ENCODE peak calls at places on chromosome 19, in four cellular contexts. One of them, this sample, is unnamed.

GRCh38 chr19:1361601-1362384 is 21.9 kb upstream of the NDUFS7 start:
- DNase-seq in CD8-positive, alpha-beta T cell: no peak
- DNase-seq in nucleus accumbens: no peak
- DNase-seq in caudate nucleus: no peak
- DNase-seq in this sample: no peak

GRCh38 chr19:36030264-36031148 is 2.2 kb downstream of the CLIP3 start:
- DNase-seq in caudate nucleus: no peak
- DNase-seq in CD8-positive, alpha-beta T cell: no peak
- DNase-seq in nucleus accumbens: no peak
- DNase-seq in this sample: no peak

GRCh38 chr19:32200312-32201038 is 144.9 kb upstream of the ZNF507 start:
- DNase-seq in CD8-positive, alpha-beta T cell: no peak
- DNase-seq in nucleus accumbens: no peak
- DNase-seq in caudate nucleus: peak
- DNase-seq in this sample: no peak

GRCh38 chr19:48614436-48615144 is at the start of gene FAM83E:
- DNase-seq in caudate nucleus: no peak
- DNase-seq in nucleus accumbens: no peak
- DNase-seq in CD8-positive, alpha-beta T cell: no peak
- DNase-seq in this sample: no peak

GRCh38 chr19:39083983-39084731 is at the start of gene ACP7:
- DNase-seq in nucleus accumbens: no peak
- DNase-seq in caudate nucleus: peak
- DNase-seq in CD8-positive, alpha-beta T cell: no peak
- DNase-seq in this sample: no peak

GRCh38 chr19:41327499-41328156 is 17.7 kb downstream of the CCDC97 start:
- DNase-seq in nucleus accumbens: no peak
- DNase-seq in CD8-positive, alpha-beta T cell: peak
- DNase-seq in caudate nucleus: peak
- DNase-seq in this sample: no peak

GRCh38 chr19:57269515-57270250 is 10.6 kb upstream of the ZNF460 start:
- DNase-seq in caudate nucleus: no peak
- DNase-seq in CD8-positive, alpha-beta T cell: no peak
- DNase-seq in nucleus accumbens: no peak
- DNase-seq in this sample: no peak

GRCh38 chr19:8209111-8209964 is at the start of gene CERS4:
- DNase-seq in nucleus accumbens: peak
- DNase-seq in caudate nucleus: peak
- DNase-seq in CD8-positive, alpha-beta T cell: peak
- DNase-seq in this sample: peak

GRCh38 chr19:16896098-16896912 is 7.5 kb downstream of the F2RL3 start:
- DNase-seq in nucleus accumbens: no peak
- DNase-seq in CD8-positive, alpha-beta T cell: no peak
- DNase-seq in caudate nucleus: no peak
- DNase-seq in this sample: no peak

GRCh38 chr19:6551607-6552450 is 21.0 kb downstream of the TNFSF9 start:
- DNase-seq in caudate nucleus: no peak
- DNase-seq in nucleus accumbens: no peak
- DNase-seq in CD8-positive, alpha-beta T cell: peak
- DNase-seq in this sample: no peak

GRCh38 chr19:13999085-13999484 is 7.0 kb downstream of the RFX1 start:
- DNase-seq in nucleus accumbens: no peak
- DNase-seq in caudate nucleus: no peak
- DNase-seq in CD8-positive, alpha-beta T cell: no peak
- DNase-seq in this sample: no peak

GRCh38 chr19:4130635-4131438 is 6.9 kb upstream of the MAP2K2 start:
- DNase-seq in caudate nucleus: no peak
- DNase-seq in CD8-positive, alpha-beta T cell: no peak
- DNase-seq in nucleus accumbens: no peak
- DNase-seq in this sample: no peak

GRCh38 chr19:42403586-42403985 is 13.5 kb upstream of the CNFN start:
- DNase-seq in CD8-positive, alpha-beta T cell: no peak
- DNase-seq in nucleus accumbens: no peak
- DNase-seq in caudate nucleus: no peak
- DNase-seq in this sample: no peak

GRCh38 chr19:55256562-55257460 is 2.0 kb downstream of the PPP6R1 start:
- DNase-seq in CD8-positive, alpha-beta T cell: no peak
- DNase-seq in nucleus accumbens: no peak
- DNase-seq in caudate nucleus: no peak
- DNase-seq in this sample: no peak

GRCh38 chr19:17754634-17755532 is 3.6 kb downstream of the FCHO1 start:
- DNase-seq in CD8-positive, alpha-beta T cell: no peak
- DNase-seq in nucleus accumbens: no peak
- DNase-seq in caudate nucleus: no peak
- DNase-seq in this sample: no peak

GRCh38 chr19:50315773-50316448 is 13.3 kb downstream of the KCNC3 start:
- DNase-seq in caudate nucleus: peak
- DNase-seq in CD8-positive, alpha-beta T cell: no peak
- DNase-seq in nucleus accumbens: no peak
- DNase-seq in this sample: no peak

GRCh38 chr19:47723573-47723923 is 10.3 kb downstream of the EHD2 start:
- DNase-seq in nucleus accumbens: no peak
- DNase-seq in CD8-positive, alpha-beta T cell: no peak
- DNase-seq in caudate nucleus: no peak
- DNase-seq in this sample: no peak

GRCh38 chr19:56837492-56837891 is 3.0 kb downstream of the PEG3 start:
- DNase-seq in nucleus accumbens: peak
- DNase-seq in CD8-positive, alpha-beta T cell: no peak
- DNase-seq in caudate nucleus: peak
- DNase-seq in this sample: peak

GRCh38 chr19:17103177-17103576 is 27.6 kb downstream of the MYO9B start:
- DNase-seq in caudate nucleus: no peak
- DNase-seq in CD8-positive, alpha-beta T cell: no peak
- DNase-seq in nucleus accumbens: no peak
- DNase-seq in this sample: no peak

GRCh38 chr19:13579388-13580060 is 73.2 kb upstream of the CACNA1A start:
- DNase-seq in caudate nucleus: no peak
- DNase-seq in CD8-positive, alpha-beta T cell: no peak
- DNase-seq in nucleus accumbens: no peak
- DNase-seq in this sample: no peak

GRCh38 chr19:33818426-33818825 is 21.8 kb downstream of the KCTD15 start:
- DNase-seq in caudate nucleus: no peak
- DNase-seq in CD8-positive, alpha-beta T cell: no peak
- DNase-seq in nucleus accumbens: no peak
- DNase-seq in this sample: no peak

GRCh38 chr19:3073159-3073563 is 10.9 kb upstream of the TLE5 start:
- DNase-seq in caudate nucleus: no peak
- DNase-seq in CD8-positive, alpha-beta T cell: no peak
- DNase-seq in nucleus accumbens: no peak
- DNase-seq in this sample: peak

This sample was measured in C1 segment of cervical spinal cord.